ENCODE peak calls at places on chromosomes 1 and 21, in four cellular contexts. One of them, this sample, is unnamed.

GRCh38 chr1:15358565-15359133 is 51.0 kb upstream of the EFHD2 start:
- DNase-seq in lung: no peak
- DNase-seq in stimulated activated CD4-positive, alpha-beta T cell treated with anti-CD3 and anti-CD28 coated beads, Interleukin-4, amount 100 ng/mL, for 48 hours: no peak
- DNase-seq in NCI-H1930: no peak
- DNase-seq in this sample: no peak

GRCh38 chr1:187872555-187872954 is 1043.8 kb downstream of the PLA2G4A start:
- DNase-seq in NCI-H1930: no peak
- DNase-seq in stimulated activated CD4-positive, alpha-beta T cell treated with anti-CD3 and anti-CD28 coated beads, Interleukin-4, amount 100 ng/mL, for 48 hours: no peak
- DNase-seq in lung: no peak
- DNase-seq in this sample: no peak

GRCh38 chr1:25148673-25149300 is 83.5 kb downstream of the SYF2 start:
- DNase-seq in NCI-H1930: no peak
- DNase-seq in lung: no peak
- DNase-seq in stimulated activated CD4-positive, alpha-beta T cell treated with anti-CD3 and anti-CD28 coated beads, Interleukin-4, amount 100 ng/mL, for 48 hours: peak
- DNase-seq in this sample: peak

GRCh38 chr21:45991606-45992301 is 10.2 kb downstream of the COL6A1 start:
- DNase-seq in NCI-H1930: no peak
- DNase-seq in lung: no peak
- DNase-seq in stimulated activated CD4-positive, alpha-beta T cell treated with anti-CD3 and anti-CD28 coated beads, Interleukin-4, amount 100 ng/mL, for 48 hours: no peak
- DNase-seq in this sample: no peak

GRCh38 chr21:45761703-45762102 is 118.2 kb downstream of the PCBP3 start:
- DNase-seq in NCI-H1930: no peak
- DNase-seq in lung: no peak
- DNase-seq in stimulated activated CD4-positive, alpha-beta T cell treated with anti-CD3 and anti-CD28 coated beads, Interleukin-4, amount 100 ng/mL, for 48 hours: no peak
- DNase-seq in this sample: no peak

GRCh38 chr1:227903614-227904501 is 43.9 kb downstream of the WNT9A start:
- DNase-seq in stimulated activated CD4-positive, alpha-beta T cell treated with anti-CD3 and anti-CD28 coated beads, Interleukin-4, amount 100 ng/mL, for 48 hours: no peak
- DNase-seq in NCI-H1930: no peak
- DNase-seq in lung: no peak
- DNase-seq in this sample: no peak

GRCh38 chr1:48943826-48944225 is 167.1 kb upstream of the BEND5 start:
- DNase-seq in lung: no peak
- DNase-seq in stimulated activated CD4-positive, alpha-beta T cell treated with anti-CD3 and anti-CD28 coated beads, Interleukin-4, amount 100 ng/mL, for 48 hours: no peak
- DNase-seq in NCI-H1930: no peak
- DNase-seq in this sample: no peak

GRCh38 chr1:53902235-53902920 is 8.4 kb downstream of the DIO1 start:
- DNase-seq in stimulated activated CD4-positive, alpha-beta T cell treated with anti-CD3 and anti-CD28 coated beads, Interleukin-4, amount 100 ng/mL, for 48 hours: no peak
- DNase-seq in lung: no peak
- DNase-seq in NCI-H1930: no peak
- DNase-seq in this sample: peak

GRCh38 chr1:112870887-112871646 is 84.9 kb downstream of the SLC16A1 start:
- DNase-seq in stimulated activated CD4-positive, alpha-beta T cell treated with anti-CD3 and anti-CD28 coated beads, Interleukin-4, amount 100 ng/mL, for 48 hours: no peak
- DNase-seq in lung: no peak
- DNase-seq in NCI-H1930: no peak
- DNase-seq in this sample: no peak

GRCh38 chr21:43667191-43667904 is 8.0 kb downstream of the RRP1B start:
- DNase-seq in lung: no peak
- DNase-seq in stimulated activated CD4-positive, alpha-beta T cell treated with anti-CD3 and anti-CD28 coated beads, Interleukin-4, amount 100 ng/mL, for 48 hours: no peak
- DNase-seq in NCI-H1930: no peak
- DNase-seq in this sample: no peak

GRCh38 chr1:83854456-83854855 is 144.5 kb downstream of the TTLL7 start:
- DNase-seq in stimulated activated CD4-positive, alpha-beta T cell treated with anti-CD3 and anti-CD28 coated beads, Interleukin-4, amount 100 ng/mL, for 48 hours: no peak
- DNase-seq in lung: no peak
- DNase-seq in NCI-H1930: no peak
- DNase-seq in this sample: no peak

GRCh38 chr21:38824124-38824822 is 18.5 kb downstream of the ETS2 start:
- DNase-seq in stimulated activated CD4-positive, alpha-beta T cell treated with anti-CD3 and anti-CD28 coated beads, Interleukin-4, amount 100 ng/mL, for 48 hours: no peak
- DNase-seq in lung: no peak
- DNase-seq in NCI-H1930: no peak
- DNase-seq in this sample: no peak

GRCh38 chr1:170659404-170660035 is 4.4 kb upstream of the PRRX1 start:
- DNase-seq in lung: no peak
- DNase-seq in NCI-H1930: no peak
- DNase-seq in stimulated activated CD4-positive, alpha-beta T cell treated with anti-CD3 and anti-CD28 coated beads, Interleukin-4, amount 100 ng/mL, for 48 hours: no peak
- DNase-seq in this sample: no peak

GRCh38 chr1:71045463-71046028 is 2.1 kb downstream of the PTGER3 start:
- DNase-seq in NCI-H1930: no peak
- DNase-seq in stimulated activated CD4-positive, alpha-beta T cell treated with anti-CD3 and anti-CD28 coated beads, Interleukin-4, amount 100 ng/mL, for 48 hours: no peak
- DNase-seq in lung: no peak
- DNase-seq in this sample: no peak

GRCh38 chr1:156900019-156900718 is 6.7 kb downstream of the PEAR1 start:
- DNase-seq in NCI-H1930: no peak
- DNase-seq in stimulated activated CD4-positive, alpha-beta T cell treated with anti-CD3 and anti-CD28 coated beads, Interleukin-4, amount 100 ng/mL, for 48 hours: no peak
- DNase-seq in lung: no peak
- DNase-seq in this sample: no peak

GRCh38 chr1:76075877-76076276 is 1.3 kb downstream of the ST6GALNAC3 start:
- DNase-seq in lung: no peak
- DNase-seq in NCI-H1930: no peak
- DNase-seq in stimulated activated CD4-positive, alpha-beta T cell treated with anti-CD3 and anti-CD28 coated beads, Interleukin-4, amount 100 ng/mL, for 48 hours: no peak
- DNase-seq in this sample: peak

GRCh38 chr1:183227963-183228649 is 42.0 kb downstream of the LAMC2 start:
- DNase-seq in stimulated activated CD4-positive, alpha-beta T cell treated with anti-CD3 and anti-CD28 coated beads, Interleukin-4, amount 100 ng/mL, for 48 hours: no peak
- DNase-seq in lung: peak
- DNase-seq in NCI-H1930: peak
- DNase-seq in this sample: peak

GRCh38 chr1:1597275-1597930 is 2.5 kb downstream of the FNDC10 start:
- DNase-seq in NCI-H1930: no peak
- DNase-seq in stimulated activated CD4-positive, alpha-beta T cell treated with anti-CD3 and anti-CD28 coated beads, Interleukin-4, amount 100 ng/mL, for 48 hours: no peak
- DNase-seq in lung: no peak
- DNase-seq in this sample: no peak

GRCh38 chr1:229406798-229407197 is 27.1 kb downstream of the ACTA1 start:
- DNase-seq in NCI-H1930: no peak
- DNase-seq in stimulated activated CD4-positive, alpha-beta T cell treated with anti-CD3 and anti-CD28 coated beads, Interleukin-4, amount 100 ng/mL, for 48 hours: no peak
- DNase-seq in lung: no peak
- DNase-seq in this sample: no peak

GRCh38 chr1:246157516-246157915 is 349.6 kb downstream of the SMYD3 start:
- DNase-seq in NCI-H1930: no peak
- DNase-seq in stimulated activated CD4-positive, alpha-beta T cell treated with anti-CD3 and anti-CD28 coated beads, Interleukin-4, amount 100 ng/mL, for 48 hours: no peak
- DNase-seq in lung: no peak
- DNase-seq in this sample: no peak

GRCh38 chr1:22284236-22284635 is 141.3 kb upstream of the WNT4 start:
- DNase-seq in stimulated activated CD4-positive, alpha-beta T cell treated with anti-CD3 and anti-CD28 coated beads, Interleukin-4, amount 100 ng/mL, for 48 hours: no peak
- DNase-seq in lung: no peak
- DNase-seq in NCI-H1930: no peak
- DNase-seq in this sample: no peak

GRCh38 chr1:200528838-200529565 is 91.5 kb downstream of the KIF14 start:
- DNase-seq in lung: no peak
- DNase-seq in stimulated activated CD4-positive, alpha-beta T cell treated with anti-CD3 and anti-CD28 coated beads, Interleukin-4, amount 100 ng/mL, for 48 hours: no peak
- DNase-seq in NCI-H1930: no peak
- DNase-seq in this sample: no peak

GRCh38 chr1:221494670-221495069 is 247.2 kb downstream of the DUSP10 start:
- DNase-seq in lung: no peak
- DNase-seq in NCI-H1930: no peak
- DNase-seq in stimulated activated CD4-positive, alpha-beta T cell treated with anti-CD3 and anti-CD28 coated beads, Interleukin-4, amount 100 ng/mL, for 48 hours: no peak
- DNase-seq in this sample: no peak